ENCODE peak calls at places on chromosomes 5 and 9, in four cellular contexts. R is GM23248, F is IMR-90, A is H9. B is an unnamed sample.

GRCh38 chr9:36991516-36992134 is 42.4 kb downstream of the PAX5 start:
- DNase-seq in R (no peak), F (no peak), A (peak), B (peak)

GRCh38 chr9:122332643-122333042 is 38.2 kb upstream of the PTGS1 start:
- DNase-seq in R (no peak), F (no peak), A (no peak), B (no peak)

GRCh38 chr9:125380406-125380805 is 118.8 kb downstream of the GAPVD1 start:
- DNase-seq in R (peak), F (peak), A (no peak), B (peak)

GRCh38 chr9:100595391-100596199 is 17.7 kb downstream of the CAVIN4 start:
- DNase-seq in R (peak), F (peak), A (no peak), B (peak)

GRCh38 chr5:167049043-167049663 is 1242.3 kb upstream of the WWC1 start:
- DNase-seq in R (peak), F (no peak), A (peak), B (peak)

GRCh38 chr5:122156724-122157325 is 27.5 kb downstream of the ZNF474 start:
- DNase-seq in R (peak), F (peak), A (no peak), B (peak)

GRCh38 chr5:83368317-83368716 is 103.2 kb upstream of the VCAN start:
- DNase-seq in R (peak), F (peak), A (no peak), B (peak)

GRCh38 chr9:92671323-92671722 is 1.4 kb upstream of the IPPK start:
- DNase-seq in R (peak), F (peak), A (no peak), B (peak)

GRCh38 chr9:82982271-82982880 is 80.6 kb downstream of the RASEF start:
- DNase-seq in R (no peak), F (no peak), A (no peak), B (peak)

GRCh38 chr9:34338664-34339063 is 9.3 kb downstream of the NUDT2 start:
- DNase-seq in R (no peak), F (no peak), A (no peak), B (no peak)

GRCh38 chr5:137900925-137901817 is 11.9 kb downstream of the PKD2L2 start:
- DNase-seq in R (no peak), F (no peak), A (no peak), B (no peak)

GRCh38 chr9:18274693-18275092 is 199.3 kb upstream of the ADAMTSL1 start:
- DNase-seq in R (peak), F (no peak), A (no peak), B (peak)

GRCh38 chr5:178786859-178787499 is 56.5 kb upstream of the ZNF354A start:
- DNase-seq in R (peak), F (peak), A (no peak), B (peak)

GRCh38 chr9:94289691-94290090 is 30.6 kb downstream of the ZNF169 start:
- DNase-seq in R (no peak), F (peak), A (no peak), B (no peak)

GRCh38 chr9:28234899-28235277 is 661.6 kb upstream of the C9orf72 start:
- DNase-seq in R (peak), F (peak), A (no peak), B (peak)

GRCh38 chr5:111999286-111999685 is 242.3 kb upstream of the NREP start:
- DNase-seq in R (peak), F (peak), A (no peak), B (peak)

GRCh38 chr5:127290946-127291763 is 559 bp downstream of the MEGF10 start:
- DNase-seq in R (no peak), F (no peak), A (no peak), B (peak)

GRCh38 chr9:34980181-34980761 is 9.3 kb upstream of the DNAJB5 start:
- DNase-seq in R (no peak), F (no peak), A (no peak), B (no peak)

GRCh38 chr9:981491-981898 is 5.0 kb downstream of the DMRT3 start:
- DNase-seq in R (no peak), F (no peak), A (peak), B (no peak)

GRCh38 chr9:1154739-1155138 is 104.6 kb downstream of the DMRT2 start:
- DNase-seq in R (no peak), F (no peak), A (no peak), B (no peak)

GRCh38 chr5:96651948-96652753 is 10.0 kb upstream of the CAST start:
- DNase-seq in R (no peak), F (no peak), A (peak), B (no peak)

GRCh38 chr9:120910643-120911042 is 16.0 kb downstream of the TRAF1 start:
- DNase-seq in R (no peak), F (no peak), A (no peak), B (peak)

GRCh38 chr9:93829271-93830223 is 125.6 kb downstream of the BARX1 start:
- DNase-seq in R (no peak), F (no peak), A (no peak), B (no peak)

GRCh38 chr5:179668404-179668803 is 12.4 kb downstream of the CBY3 start:
- DNase-seq in R (peak), F (peak), A (peak), B (peak)

GRCh38 chr9:78158286-78158685 is 77.6 kb upstream of the CEP78 start:
- DNase-seq in R (no peak), F (no peak), A (no peak), B (no peak)

GRCh38 chr5:72451771-72452505 is 55.3 kb downstream of the ZNF366 start:
- DNase-seq in R (peak), F (peak), A (no peak), B (no peak)

GRCh38 chr9:129027685-129028191 is 393 bp downstream of the SH3GLB2 start:
- DNase-seq in R (no peak), F (no peak), A (no peak), B (peak)

GRCh38 chr9:129028192-129028966 is at the start of gene SH3GLB2:
- DNase-seq in R (peak), F (peak), A (peak), B (peak)

GRCh38 chr9:129027224-129027684 is 877 bp downstream of the SH3GLB2 start:
- DNase-seq in R (peak), F (no peak), A (no peak), B (peak)

GRCh38 chr9:129023908-129024233 is 4.3 kb downstream of the SH3GLB2 start:
- DNase-seq in R (no peak), F (no peak), A (no peak), B (no peak)

DNA sequence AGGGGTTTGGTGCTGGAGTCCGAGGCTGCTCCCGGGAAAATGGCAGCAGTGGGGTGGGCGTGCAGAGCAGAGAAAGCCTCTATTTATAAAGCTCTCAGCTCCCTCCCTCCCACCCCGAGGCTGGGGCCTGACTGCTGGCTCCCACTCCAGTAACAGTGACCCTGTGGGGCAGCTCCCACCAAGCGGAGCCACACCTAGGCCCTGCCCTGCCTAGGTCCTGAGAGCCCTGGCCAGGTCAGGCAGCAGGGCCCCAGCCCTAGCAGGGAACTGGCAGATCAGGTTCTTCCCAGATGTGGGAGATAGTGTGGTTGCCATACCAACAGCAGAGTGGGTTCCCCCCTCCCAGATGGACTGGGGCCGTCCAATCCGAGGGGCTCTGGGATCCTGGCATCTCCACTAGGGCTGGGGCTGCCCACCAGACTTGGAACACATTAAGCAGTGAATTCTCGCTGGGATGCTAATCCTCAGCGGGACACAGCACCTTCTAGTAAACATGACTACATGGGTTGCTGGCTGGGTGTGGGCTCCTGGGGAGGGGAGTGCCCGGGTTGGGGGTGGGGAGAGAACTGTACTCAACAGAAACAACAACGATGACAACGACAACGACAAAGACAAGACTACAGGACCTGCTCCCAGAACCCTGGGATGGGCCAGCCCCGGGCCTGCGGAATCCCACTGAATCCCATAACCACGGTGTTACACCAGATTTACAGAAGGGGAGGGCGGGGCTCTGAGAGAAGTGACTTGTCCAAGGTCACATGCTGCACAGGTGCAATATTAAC is 1.5 kb downstream of the SH3GLB2 start:
- DNase-seq in R (peak), F (peak), A (peak), B (peak)
- H2AFZ ChIP-seq in R (no peak), F (peak), A (no peak), B (no peak)

GRCh38 chr9:68585034-68585761 is 44.5 kb upstream of the TMEM252 start:
- DNase-seq in R (no peak), F (no peak), A (no peak), B (no peak)
- H2AFZ ChIP-seq in R (no peak), F (no peak), A (no peak), B (no peak)

GRCh38 chr5:150305577-150305976 is 2.9 kb upstream of the ARSI start:
- DNase-seq in R (no peak), F (no peak), A (no peak), B (no peak)
- H2AFZ ChIP-seq in R (peak), F (peak), A (no peak), B (peak)

GRCh38 chr9:91138760-91139159 is 223.0 kb downstream of the AUH start:
- DNase-seq in R (peak), F (peak), A (no peak), B (peak)
- H2AFZ ChIP-seq in R (no peak), F (no peak), A (no peak), B (no peak)

DNA sequence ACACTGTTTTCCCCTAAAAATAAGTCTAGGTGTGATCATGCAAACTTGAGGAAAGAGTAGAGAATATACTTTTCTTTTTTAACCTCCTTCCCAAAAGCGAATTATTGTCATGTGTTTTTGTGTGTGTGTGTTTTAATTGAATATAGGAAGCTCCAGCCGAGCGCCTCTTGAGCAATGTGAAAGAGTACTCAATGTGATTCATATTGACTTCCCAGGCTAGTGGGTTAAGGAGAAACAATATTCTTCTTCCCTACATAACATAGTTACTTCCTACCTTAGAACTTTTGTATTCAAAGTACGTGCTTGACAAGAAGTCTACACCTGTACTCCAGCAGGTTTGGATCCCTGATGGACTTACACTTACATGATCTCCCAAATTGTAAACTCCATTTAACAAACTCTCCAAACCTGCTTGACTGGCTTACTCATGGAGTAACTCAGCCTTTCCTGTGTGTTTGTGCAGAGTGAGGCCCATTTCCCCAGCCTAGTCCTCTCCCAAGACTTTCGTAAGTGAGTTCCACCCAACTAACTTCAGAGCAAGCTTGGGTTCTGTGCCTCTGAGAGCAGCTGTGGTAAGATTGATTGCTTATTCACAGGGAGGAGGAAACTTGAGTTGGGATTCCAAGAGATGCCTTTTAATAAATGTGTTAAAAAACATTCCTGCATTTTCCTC is 9.3 kb downstream of the SLC28A3 start:
- DNase-seq in R (peak), F (peak), A (no peak), B (peak)
- H2AFZ ChIP-seq in R (peak), F (no peak), A (peak), B (peak)

GRCh38 chr5:148665431-148665830 is 11.1 kb upstream of the HTR4 start:
- DNase-seq in R (no peak), F (no peak), A (no peak), B (no peak)
- H2AFZ ChIP-seq in R (no peak), F (no peak), A (no peak), B (no peak)

DNA sequence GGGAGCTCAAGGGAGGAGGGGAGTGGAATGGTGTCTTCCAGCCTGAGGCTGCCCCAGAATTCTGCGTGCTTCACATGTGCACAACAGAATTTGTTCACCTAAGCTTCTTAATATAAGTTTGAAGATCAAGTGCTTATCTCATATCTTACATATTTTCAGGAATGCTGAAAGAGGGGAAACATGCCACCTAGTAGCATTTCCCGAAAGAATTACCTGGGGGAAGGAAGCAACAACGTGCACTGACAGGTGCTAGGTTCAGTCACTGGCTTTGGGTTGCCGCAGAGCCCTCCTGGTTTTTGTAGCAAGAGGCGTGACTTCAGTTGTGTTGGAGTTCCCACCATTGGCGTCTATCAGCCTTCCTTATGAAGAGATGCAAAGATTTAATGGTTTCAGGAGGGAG is 481.1 kb downstream of the CCDC171 start:
- DNase-seq in R (no peak), F (no peak), A (no peak), B (no peak)
- H2AFZ ChIP-seq in R (no peak), F (no peak), A (no peak), B (no peak)